ENCODE peak calls at places on chromosome 11, in nine cellular contexts. U is astrocyte of the spinal cord, K is endothelial cell, A is transverse colon, N is fibroblast of pulmonary artery, S is B cell, Y is heart right ventricle, O is stomach, T is cardiac muscle cell. X is an unnamed sample.

GRCh38 chr11:28461846-28462245 is 353.7 kb downstream of the METTL15 start:
- DNase-seq in U (no peak), K (no peak), A (no peak), N (peak), S (no peak), Y (no peak), O (no peak), T (no peak), X (no peak)

GRCh38 chr11:35487532-35488078 is 37.8 kb downstream of the PAMR1 start:
- DNase-seq in U (peak), K (peak), A (no peak), N (peak), S (no peak), Y (peak), O (no peak), T (peak), X (no peak)

GRCh38 chr11:126318642-126319373 is 14.9 kb downstream of the DCPS start:
- DNase-seq in U (peak), K (no peak), A (peak), N (peak), S (no peak), Y (peak), O (no peak), T (no peak), X (no peak)

GRCh38 chr11:128026596-128026995 is 560.8 kb downstream of the ETS1 start:
- DNase-seq in U (peak), K (no peak), A (no peak), N (peak), S (no peak), Y (no peak), O (no peak), T (no peak), X (no peak)

GRCh38 chr11:68164437-68164836 is 43.2 kb upstream of the CHKA start:
- DNase-seq in U (peak), K (no peak), A (no peak), N (peak), S (no peak), Y (no peak), O (no peak), T (no peak), X (no peak)

GRCh38 chr11:70019576-70020011 is 58.5 kb upstream of the ANO1 start:
- DNase-seq in U (no peak), K (no peak), A (no peak), N (peak), S (no peak), Y (peak), O (no peak), T (no peak), X (no peak)

GRCh38 chr11:2380807-2381350 is 3.8 kb downstream of the CD81 start:
- DNase-seq in U (no peak), K (no peak), A (peak), N (peak), S (no peak), Y (peak), O (peak), T (no peak), X (peak)

GRCh38 chr11:19472679-19473078 is 231.9 kb upstream of the E2F8 start:
- DNase-seq in U (peak), K (no peak), A (no peak), N (peak), S (no peak), Y (no peak), O (no peak), T (no peak), X (no peak)

GRCh38 chr11:420054-420910 is 5.5 kb upstream of the SIGIRR start:
- DNase-seq in U (no peak), K (no peak), A (peak), N (no peak), S (no peak), Y (no peak), O (no peak), T (no peak), X (peak)

GRCh38 chr11:124739479-124740276 is at the start of gene NRGN:
- DNase-seq in U (peak), K (peak), A (peak), N (peak), S (peak), Y (peak), O (peak), T (peak), X (peak)

GRCh38 chr11:20671856-20672546 is 2.6 kb downstream of the NELL1 start:
- DNase-seq in U (peak), K (no peak), A (no peak), N (peak), S (no peak), Y (no peak), O (no peak), T (peak), X (no peak)

GRCh38 chr11:92447586-92447985 is 223.0 kb downstream of the FAT3 start:
- DNase-seq in U (no peak), K (no peak), A (no peak), N (no peak), S (no peak), Y (no peak), O (no peak), T (no peak), X (no peak)

GRCh38 chr11:1501421-1502167 is 15.0 kb upstream of the MOB2 start:
- DNase-seq in U (no peak), K (no peak), A (no peak), N (no peak), S (no peak), Y (peak), O (no peak), T (no peak), X (no peak)

GRCh38 chr11:11037162-11037732 is 179.4 kb upstream of the ZBED5 start:
- DNase-seq in U (no peak), K (no peak), A (no peak), N (no peak), S (no peak), Y (no peak), O (no peak), T (no peak), X (no peak)

GRCh38 chr11:118930152-118930712 is 4.5 kb upstream of the BCL9L start:
- DNase-seq in U (peak), K (peak), A (peak), N (peak), S (peak), Y (peak), O (peak), T (peak), X (peak)

GRCh38 chr11:57131080-57131790 is 50.5 kb upstream of the LRRC55 start:
- DNase-seq in U (peak), K (peak), A (peak), N (peak), S (no peak), Y (peak), O (peak), T (peak), X (no peak)

GRCh38 chr11:124669193-124669592 is 4.3 kb downstream of the SIAE start:
- DNase-seq in U (peak), K (peak), A (peak), N (peak), S (peak), Y (peak), O (peak), T (peak), X (peak)

GRCh38 chr11:59267738-59268475 is 55.2 kb upstream of the MPEG1 start:
- DNase-seq in U (no peak), K (no peak), A (no peak), N (no peak), S (no peak), Y (no peak), O (no peak), T (no peak), X (no peak)

GRCh38 chr11:65498042-65498726 is 661 bp upstream of the MALAT1 start:
- DNase-seq in U (no peak), K (no peak), A (peak), N (peak), S (no peak), Y (peak), O (peak), T (peak), X (peak)

GRCh38 chr11:2156416-2157182 is 4.4 kb downstream of the INS start:
- DNase-seq in U (peak), K (peak), A (peak), N (peak), S (peak), Y (peak), O (peak), T (peak), X (peak)

DNA sequence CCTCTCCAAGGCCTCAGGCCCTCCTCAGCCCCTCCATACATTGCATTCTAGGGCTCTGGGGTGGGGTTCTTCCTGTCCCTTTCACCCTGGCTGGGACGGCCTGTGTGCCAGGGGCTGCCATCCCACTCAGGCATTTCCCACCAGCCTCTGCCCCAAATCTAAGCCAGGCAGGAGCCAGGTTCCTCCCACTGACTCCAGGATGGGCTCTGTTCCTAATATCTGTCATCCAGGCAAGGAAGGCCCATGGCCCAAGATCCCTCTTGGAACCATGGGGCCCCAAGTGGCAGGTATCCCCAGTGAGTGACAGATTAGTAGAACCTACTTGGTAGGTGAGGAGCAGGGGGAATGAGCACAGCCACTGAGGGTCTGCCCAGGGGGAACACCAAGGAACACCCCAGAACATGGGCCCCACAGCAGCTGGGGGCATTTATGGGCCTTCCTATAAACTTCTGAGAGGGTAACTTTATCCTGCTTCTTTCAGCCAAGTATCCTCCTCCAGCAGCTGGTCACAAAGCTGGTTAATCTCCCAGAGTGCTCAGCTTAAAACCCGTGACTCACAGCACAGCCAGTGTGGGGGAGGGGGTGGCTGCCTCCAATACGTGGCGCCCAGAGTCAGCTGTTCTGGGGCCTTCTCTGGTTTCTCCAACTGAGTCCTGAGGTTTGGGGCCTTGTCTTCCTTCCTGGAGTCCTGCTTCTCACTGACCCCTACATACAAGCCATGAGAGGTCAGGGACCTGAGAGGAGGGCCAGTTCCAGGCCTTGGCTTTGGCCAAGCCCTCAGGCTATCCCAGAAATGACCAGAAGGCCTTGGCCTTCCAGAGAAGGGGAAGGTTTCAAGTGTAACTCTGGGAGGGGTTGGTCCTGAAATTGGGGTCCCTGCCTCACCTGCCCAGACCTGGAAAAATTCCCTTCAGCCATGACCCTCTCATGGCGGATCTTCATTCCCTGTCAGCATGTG is 19.9 kb upstream of the MYOD1 start:
- DNase-seq in U (no peak), K (no peak), A (no peak), N (peak), S (no peak), Y (no peak), O (no peak), T (no peak), X (no peak)
- TF ChIP-seq CTCF in U (no peak), K (no peak), A (no peak), N (no peak), S (no peak), Y (no peak), O (no peak), T (no peak), X (no peak)

GRCh38 chr11:13386567-13386966 is 76.5 kb downstream of the BTBD10 start:
- DNase-seq in U (no peak), K (no peak), A (peak), N (no peak), S (no peak), Y (no peak), O (no peak), T (no peak), X (no peak)

GRCh38 chr11:13380731-13381130 is 82.3 kb downstream of the BTBD10 start:
- DNase-seq in U (no peak), K (no peak), A (no peak), N (no peak), S (no peak), Y (no peak), O (no peak), T (no peak), X (no peak)

GRCh38 chr11:13382751-13383150 is 80.3 kb downstream of the BTBD10 start:
- DNase-seq in U (no peak), K (no peak), A (no peak), N (no peak), S (no peak), Y (no peak), O (no peak), T (no peak), X (no peak)

GRCh38 chr11:13388741-13389140 is 74.3 kb downstream of the BTBD10 start:
- DNase-seq in U (no peak), K (no peak), A (no peak), N (no peak), S (no peak), Y (no peak), O (no peak), T (no peak), X (no peak)

DNA sequence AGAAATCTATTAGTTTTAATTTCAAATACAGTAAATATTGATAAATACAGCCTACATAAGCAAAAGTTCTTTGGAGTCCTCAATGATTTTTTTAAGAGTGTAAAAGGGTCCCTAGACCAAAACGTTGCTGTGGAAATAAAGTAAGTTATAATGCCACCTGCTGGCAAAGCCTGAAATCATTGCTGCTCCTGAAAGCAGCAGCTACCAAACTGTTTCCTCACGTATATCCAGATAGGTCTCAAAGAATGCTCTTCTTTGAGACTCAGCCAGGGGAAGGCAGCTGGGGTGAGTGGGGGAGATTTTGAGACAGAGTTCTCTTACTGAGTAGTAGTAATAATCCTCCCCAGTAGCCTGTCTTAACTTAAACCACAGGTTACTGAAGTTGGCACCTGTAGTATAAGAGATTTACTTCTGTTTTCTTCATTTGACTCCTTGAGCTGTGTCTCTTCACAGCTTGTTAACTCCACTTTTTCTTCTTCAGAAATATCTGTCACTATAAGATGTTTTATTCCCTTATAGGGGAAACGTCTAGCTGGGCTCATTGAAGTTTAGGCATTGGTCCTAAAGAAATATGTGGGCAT is 78.1 kb downstream of the BTBD10 start:
- DNase-seq in U (peak), K (peak), A (peak), N (peak), S (peak), Y (peak), O (no peak), T (peak), X (peak)
- TF ChIP-seq CTCF in U (peak), K (peak), A (peak), N (peak), S (peak), Y (peak), O (peak), T (peak), X (peak)

GRCh38 chr11:46293616-46294015 is 16.2 kb downstream of the CREB3L1 start:
- DNase-seq in U (peak), K (no peak), A (no peak), N (peak), S (no peak), Y (no peak), O (no peak), T (no peak), X (no peak)

GRCh38 chr11:46293066-46293465 is 15.6 kb downstream of the CREB3L1 start:
- DNase-seq in U (no peak), K (no peak), A (no peak), N (no peak), S (no peak), Y (no peak), O (no peak), T (no peak), X (no peak)

GRCh38 chr11:46295312-46295995 is 18.0 kb downstream of the CREB3L1 start:
- DNase-seq in U (peak), K (peak), A (peak), N (peak), S (peak), Y (peak), O (peak), T (peak), X (peak)

GRCh38 chr11:46295996-46296519 is 18.6 kb downstream of the CREB3L1 start:
- DNase-seq in U (no peak), K (no peak), A (no peak), N (no peak), S (no peak), Y (peak), O (no peak), T (no peak), X (no peak)

DNA sequence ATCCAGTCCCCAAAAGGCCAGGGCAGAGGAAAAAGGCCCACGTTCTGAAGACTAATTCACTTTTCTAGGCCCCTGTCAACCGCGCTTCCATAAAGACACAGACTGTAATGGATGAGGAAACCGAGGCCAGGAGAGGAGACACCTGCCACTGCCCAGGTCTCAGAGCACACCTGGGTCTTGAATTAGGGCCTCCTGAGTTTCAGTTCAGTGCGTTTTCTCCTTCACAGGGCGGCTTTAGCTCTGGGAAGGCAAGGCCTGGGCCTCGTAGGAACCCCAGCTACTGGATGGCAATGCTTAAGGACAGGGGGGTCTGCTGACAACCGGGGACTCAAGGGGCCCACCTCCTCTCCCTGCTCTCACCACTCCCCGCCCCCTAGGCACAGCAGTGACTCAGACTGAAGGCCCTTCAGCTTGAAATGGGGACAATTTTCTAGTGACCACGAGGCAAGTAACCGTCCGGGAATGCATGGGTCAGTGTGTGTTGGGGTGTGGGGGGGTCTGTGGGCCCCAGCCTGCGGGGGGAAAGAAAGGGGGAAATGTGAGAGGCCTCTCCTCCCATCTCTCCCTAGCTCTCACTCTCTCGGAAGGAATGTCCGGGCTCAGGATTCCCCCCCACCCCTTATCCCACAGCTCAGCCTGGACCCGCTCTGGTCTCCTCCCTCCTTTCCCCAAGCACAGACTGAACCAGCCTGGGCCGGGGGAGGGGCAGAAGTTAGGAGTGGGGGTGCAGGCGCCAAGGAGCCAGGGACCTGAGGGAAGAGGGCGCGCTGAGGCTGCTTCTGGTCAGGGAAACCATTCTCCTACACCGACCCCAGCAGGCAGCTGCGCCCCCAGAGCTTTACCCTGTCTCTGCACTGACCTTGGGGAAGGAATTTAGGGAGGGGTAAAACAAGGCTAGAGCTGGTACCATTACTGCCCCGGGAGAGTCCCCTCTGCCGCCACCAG is 17.2 kb downstream of the CREB3L1 start:
- DNase-seq in U (peak), K (no peak), A (no peak), N (peak), S (no peak), Y (no peak), O (peak), T (peak), X (peak)
- TF ChIP-seq CTCF in U (no peak), K (no peak), A (no peak), N (no peak), S (no peak), Y (no peak), O (no peak), T (no peak), X (no peak)

GRCh38 chr11:131392528-131393255 is 22.3 kb downstream of the NTM start:
- DNase-seq in U (peak), K (peak), A (no peak), N (no peak), S (no peak), Y (no peak), O (no peak), T (peak), X (no peak)
- TF ChIP-seq CTCF in U (peak), K (no peak), A (no peak), N (no peak), S (no peak), Y (no peak), O (no peak), T (peak), X (no peak)

GRCh38 chr11:45803981-45804805 is 756 bp upstream of the SLC35C1 start:
- DNase-seq in U (peak), K (peak), A (peak), N (peak), S (peak), Y (peak), O (peak), T (peak), X (peak)
- TF ChIP-seq CTCF in U (no peak), K (no peak), A (peak), N (no peak), S (no peak), Y (no peak), O (no peak), T (peak), X (no peak)

DNA sequence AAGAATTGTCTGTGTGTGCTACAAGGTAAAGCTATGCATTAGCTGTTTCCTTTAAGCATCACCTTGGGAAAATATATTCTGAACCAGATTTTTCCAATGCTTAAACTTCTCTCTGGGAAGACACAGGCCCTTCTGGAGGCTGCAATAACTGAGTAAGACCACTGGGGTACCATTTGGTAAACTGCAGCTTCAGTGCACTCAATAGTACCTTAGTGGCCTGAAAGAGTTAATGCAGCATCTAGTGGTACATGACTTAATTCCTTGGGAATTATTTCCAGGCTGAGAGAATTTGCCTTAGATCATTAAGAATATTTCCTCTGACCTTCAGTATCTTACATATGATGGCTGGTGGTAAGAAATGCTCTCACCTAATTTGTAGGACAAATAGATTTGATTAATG is 727.4 kb downstream of the DLG2 start:
- DNase-seq in U (peak), K (no peak), A (no peak), N (no peak), S (no peak), Y (no peak), O (no peak), T (no peak), X (no peak)
- TF ChIP-seq CTCF in U (peak), K (peak), A (no peak), N (no peak), S (no peak), Y (no peak), O (no peak), T (no peak), X (no peak)

DNA sequence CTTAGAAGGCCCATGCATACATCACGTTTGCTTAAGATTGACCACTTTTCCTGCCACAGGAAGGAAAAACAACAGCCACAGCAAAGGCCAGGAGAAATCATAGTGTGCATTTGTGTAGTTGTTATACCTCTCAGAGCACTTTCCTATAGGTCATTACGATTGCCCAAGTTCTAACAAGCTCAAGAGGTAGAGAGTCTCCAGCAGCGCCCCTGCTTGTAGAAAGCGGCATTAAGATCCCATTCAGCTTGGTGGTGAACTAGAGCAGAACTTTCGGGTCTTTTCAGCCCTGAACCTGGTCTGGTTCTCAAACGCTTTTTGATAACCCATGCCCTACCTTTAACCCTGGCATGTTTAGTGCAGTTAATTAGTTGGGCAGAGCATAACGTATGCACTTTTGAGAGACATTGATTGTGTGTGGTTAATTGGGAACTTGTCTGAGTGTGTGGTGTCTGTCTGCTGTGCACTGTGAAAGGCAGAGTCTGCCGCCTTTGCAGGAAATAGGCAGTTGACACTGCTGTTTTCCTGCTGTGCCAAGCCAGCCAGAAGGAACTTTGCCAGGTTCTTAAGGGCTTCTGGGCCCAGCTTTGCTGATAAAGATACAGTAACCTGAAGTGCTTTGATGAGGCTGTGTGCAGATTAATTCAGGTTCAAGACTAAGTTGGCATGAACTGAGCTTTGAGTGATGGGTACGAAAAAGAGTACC is 109.9 kb upstream of the CLMP start:
- DNase-seq in U (no peak), K (no peak), A (no peak), N (no peak), S (no peak), Y (no peak), O (no peak), T (no peak), X (no peak)
- TF ChIP-seq CTCF in U (peak), K (no peak), A (no peak), N (no peak), S (no peak), Y (no peak), O (no peak), T (no peak), X (no peak)

X was measured in ovary.